ENCODE peak calls at places on chromosome 18, in six cellular contexts. G is tibial artery, X is testis, D is mammary epithelial cell, L is kidney, J is heart left ventricle. Q is an unnamed sample.

GRCh38 chr18:27223570-27224340 is 38.6 kb upstream of the CHST9 start:
- DNase-seq in L (no peak), D (peak), J (no peak), X (no peak), G (no peak), Q (no peak)

GRCh38 chr18:55912071-55912470 is 324.1 kb upstream of the TCF4 start:
- DNase-seq in X (peak), D (no peak), G (no peak), L (no peak), J (no peak), Q (no peak)

GRCh38 chr18:47215554-47216138 is 35.8 kb downstream of the SKOR2 start:
- DNase-seq in D (peak), L (no peak), J (no peak), G (no peak), X (peak), Q (peak)

GRCh38 chr18:23627325-23627724 is 35.4 kb downstream of the ANKRD29 start:
- DNase-seq in J (no peak), D (peak), G (no peak), X (no peak), L (no peak), Q (no peak)

GRCh38 chr18:37246779-37247340 is 318.7 kb downstream of the CELF4 start:
- DNase-seq in J (no peak), X (no peak), D (no peak), L (no peak), G (no peak), Q (no peak)

GRCh38 chr18:31612124-31612523 is 20.4 kb downstream of the TTR start:
- DNase-seq in X (no peak), G (no peak), L (no peak), J (no peak), D (no peak), Q (no peak)

GRCh38 chr18:26792661-26793060 is 72.8 kb downstream of the AQP4 start:
- DNase-seq in J (no peak), D (no peak), X (no peak), L (no peak), G (no peak), Q (no peak)

GRCh38 chr18:36737321-36737720 is 91.5 kb downstream of the TPGS2 start:
- DNase-seq in L (no peak), X (no peak), J (no peak), D (no peak), G (no peak), Q (no peak)

GRCh38 chr18:9984025-9984424 is 70.2 kb downstream of the VAPA start:
- DNase-seq in J (no peak), L (no peak), X (no peak), G (no peak), D (no peak), Q (no peak)

GRCh38 chr18:74084184-74084583 is 63.5 kb downstream of the FBXO15 start:
- DNase-seq in D (no peak), G (no peak), X (no peak), J (no peak), L (no peak), Q (no peak)

GRCh38 chr18:77141401-77142118 is 9.0 kb upstream of the MBP start:
- DNase-seq in X (no peak), D (no peak), G (no peak), J (no peak), L (no peak), Q (no peak)

GRCh38 chr18:77076111-77076510 is 56.5 kb downstream of the MBP start:
- DNase-seq in J (no peak), G (no peak), D (no peak), L (no peak), X (no peak), Q (no peak)

GRCh38 chr18:80172056-80172455 is 63.0 kb downstream of the ADNP2 start:
- DNase-seq in X (no peak), G (no peak), J (no peak), L (no peak), D (peak), Q (no peak)

GRCh38 chr18:9684901-9685738 is 23.0 kb upstream of the RAB31 start:
- DNase-seq in G (no peak), D (peak), L (no peak), X (no peak), J (peak), Q (no peak)

GRCh38 chr18:39455300-39455699 is 1889.7 kb upstream of the CELF4 start:
- DNase-seq in X (peak), G (no peak), J (peak), L (peak), D (peak), Q (no peak)

GRCh38 chr18:49524349-49524748 is 37.3 kb upstream of the C18orf32 start:
- DNase-seq in J (no peak), D (no peak), G (no peak), X (no peak), L (no peak), Q (no peak)

GRCh38 chr18:26812462-26812861 is 53.0 kb downstream of the AQP4 start:
- DNase-seq in J (no peak), L (no peak), X (no peak), G (no peak), D (no peak), Q (no peak)

GRCh38 chr18:55838322-55838721 is 250.3 kb upstream of the TCF4 start:
- DNase-seq in D (no peak), X (no peak), L (no peak), J (no peak), G (no peak), Q (no peak)

GRCh38 chr18:75070625-75071483 is 138.1 kb downstream of the PTGR3 start:
- DNase-seq in J (peak), G (peak), X (peak), L (peak), D (peak), Q (no peak)

GRCh38 chr18:49745051-49746014 is 68.0 kb downstream of the ACAA2 start:
- DNase-seq in G (no peak), X (no peak), D (peak), L (no peak), J (no peak), Q (no peak)

GRCh38 chr18:22223263-22223960 is 54.0 kb downstream of the GATA6 start:
- DNase-seq in G (peak), X (peak), D (peak), J (peak), L (peak), Q (no peak)

GRCh38 chr18:23053756-23054457 is 81.4 kb upstream of the CABLES1 start:
- DNase-seq in G (no peak), X (no peak), J (no peak), D (peak), L (no peak), Q (no peak)

GRCh38 chr18:36733150-36733549 is 95.7 kb downstream of the TPGS2 start:
- DNase-seq in D (no peak), L (no peak), J (no peak), X (no peak), G (no peak), Q (no peak)

GRCh38 chr18:58590827-58591226 is 38.1 kb downstream of the ALPK2 start:
- DNase-seq in L (no peak), J (no peak), X (peak), G (no peak), D (no peak), Q (no peak)
- H3K27ac ChIP-seq in L (peak), J (peak), X (peak), G (no peak), D (no peak), Q (no peak)

DNA sequence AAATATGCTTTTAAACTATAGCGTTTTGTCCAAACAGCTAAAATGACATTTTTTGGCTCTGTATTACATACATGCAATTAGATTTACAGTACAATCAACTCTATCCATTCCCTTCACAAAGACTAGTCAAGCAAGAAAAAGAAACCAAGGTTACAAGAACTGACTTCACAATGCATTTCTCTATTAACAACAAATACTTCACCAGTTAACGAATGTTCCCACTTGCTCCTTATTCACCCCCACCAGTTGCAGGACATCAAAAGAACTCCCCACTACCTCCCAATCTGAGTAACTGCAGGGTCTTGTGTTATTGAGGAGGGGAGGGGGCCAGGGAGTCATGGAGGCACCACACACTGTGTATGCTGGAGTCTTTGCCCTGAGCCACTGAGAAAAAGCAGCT is 34.9 kb downstream of the LAMA1 start:
- DNase-seq in G (no peak), D (no peak), X (no peak), J (no peak), L (no peak), Q (no peak)
- H3K27ac ChIP-seq in G (no peak), D (no peak), X (no peak), J (no peak), L (peak), Q (no peak)

GRCh38 chr18:44840053-44840826 is 159.6 kb downstream of the SETBP1 start:
- DNase-seq in G (no peak), X (no peak), J (peak), D (no peak), L (no peak), Q (no peak)

GRCh38 chr18:44841221-44841620 is 160.5 kb downstream of the SETBP1 start:
- DNase-seq in L (no peak), D (peak), X (no peak), J (no peak), G (no peak), Q (no peak)

GRCh38 chr18:44837491-44838185 is 156.9 kb downstream of the SETBP1 start:
- DNase-seq in G (no peak), L (no peak), D (no peak), X (no peak), J (no peak), Q (no peak)

GRCh38 chr18:44841769-44842587 is 161.3 kb downstream of the SETBP1 start:
- DNase-seq in X (no peak), L (no peak), D (no peak), G (no peak), J (no peak), Q (no peak)

GRCh38 chr18:44839239-44839666 is 158.6 kb downstream of the SETBP1 start:
- DNase-seq in L (peak), D (peak), X (peak), J (peak), G (peak), Q (peak)
- H3K27ac ChIP-seq in L (no peak), D (no peak), X (no peak), J (no peak), G (no peak), Q (no peak)

DNA sequence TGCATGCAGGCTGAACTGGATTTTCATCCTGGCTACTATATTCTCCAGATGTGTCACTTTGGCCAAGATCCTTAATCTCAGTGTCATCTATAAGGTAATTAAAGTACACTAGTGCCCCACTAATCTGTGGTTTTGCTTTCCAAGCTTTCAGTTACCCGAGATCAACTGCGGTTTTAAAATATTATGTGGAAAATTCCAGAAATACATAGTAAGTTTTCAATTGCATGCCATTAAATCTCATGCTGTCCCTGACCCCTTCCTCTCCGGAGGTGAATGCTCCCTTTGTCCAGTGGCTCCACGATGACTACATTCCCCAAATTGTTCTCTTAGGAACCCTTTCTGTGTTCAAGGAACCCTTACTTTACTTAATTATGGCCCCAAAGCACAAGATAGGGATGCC is 5.3 kb upstream of the TYMS start:
- DNase-seq in G (no peak), L (no peak), D (no peak), J (no peak), X (no peak), Q (no peak)
- H3K27ac ChIP-seq in G (no peak), L (no peak), D (no peak), J (no peak), X (no peak), Q (peak)

DNA sequence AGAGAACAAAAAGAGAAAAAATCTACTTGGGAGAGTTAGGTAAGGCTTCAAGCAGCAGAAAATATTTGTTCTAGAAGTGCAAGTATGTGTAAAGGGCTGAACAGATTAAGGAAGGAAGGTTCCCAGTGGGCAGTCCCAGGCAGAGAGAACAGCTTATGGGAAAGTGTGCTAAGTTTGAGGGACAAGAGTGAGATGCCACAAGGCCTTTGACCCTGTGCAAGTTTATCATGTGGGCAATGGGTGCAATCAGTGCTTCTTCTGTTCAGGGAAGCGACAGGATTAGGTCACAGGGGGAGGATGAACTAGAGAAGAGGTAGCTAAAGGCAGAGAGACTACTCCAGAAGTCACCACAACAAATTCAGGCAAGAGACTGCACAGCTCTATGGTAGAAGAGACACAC is 44.4 kb downstream of the LPIN2 start:
- DNase-seq in X (no peak), G (no peak), L (no peak), D (no peak), J (no peak), Q (no peak)
- H3K27ac ChIP-seq in X (no peak), G (peak), L (peak), D (no peak), J (no peak), Q (peak)

DNA sequence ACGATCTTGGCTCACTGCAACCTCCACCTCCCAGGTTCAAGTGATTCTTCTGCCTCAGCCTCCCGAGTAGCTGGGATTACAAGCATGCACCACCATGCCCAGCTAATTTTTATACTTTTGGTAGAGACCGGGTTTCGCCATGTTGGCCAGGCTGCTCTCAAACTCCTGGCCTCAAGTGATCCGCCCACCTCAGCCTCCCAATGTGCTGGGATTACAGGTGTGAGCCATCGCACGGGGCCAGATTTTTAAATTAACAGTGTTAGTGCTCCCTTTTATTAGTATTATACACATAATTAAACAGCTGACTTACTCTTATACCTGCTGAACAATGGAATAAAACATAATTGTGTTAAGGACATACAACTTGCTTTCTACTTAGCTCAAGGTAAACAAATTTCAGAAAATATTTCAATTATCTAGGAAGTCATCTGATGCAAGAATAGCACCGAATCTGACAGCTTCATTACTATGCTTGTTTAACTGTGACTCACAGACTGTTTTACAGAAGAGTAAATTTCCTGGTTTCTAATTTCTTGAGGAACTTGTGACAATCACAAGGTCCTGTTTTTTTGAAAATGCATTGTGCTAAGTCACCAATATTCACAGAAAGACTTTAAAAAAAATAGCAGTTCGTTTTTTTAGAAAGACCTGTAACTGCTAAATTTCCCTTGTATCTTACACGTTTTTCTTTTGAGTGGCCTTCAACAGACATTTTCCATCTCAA is 51.2 kb downstream of the SPIRE1 start:
- DNase-seq in G (no peak), J (no peak), D (peak), L (no peak), X (no peak), Q (no peak)
- H3K27ac ChIP-seq in G (peak), J (no peak), D (peak), L (peak), X (no peak), Q (peak)

GRCh38 chr18:21053127-21053526 is 58.5 kb downstream of the ROCK1 start:
- DNase-seq in D (peak), G (no peak), X (no peak), L (no peak), J (no peak), Q (no peak)

GRCh38 chr18:21049306-21049705 is 62.3 kb downstream of the ROCK1 start:
- DNase-seq in X (no peak), L (no peak), D (no peak), J (no peak), G (no peak), Q (no peak)

GRCh38 chr18:21054252-21054821 is 57.3 kb downstream of the ROCK1 start:
- DNase-seq in D (no peak), X (no peak), J (no peak), G (no peak), L (no peak), Q (no peak)

GRCh38 chr18:21051615-21052014 is 60.0 kb downstream of the ROCK1 start:
- DNase-seq in L (no peak), D (no peak), X (no peak), G (no peak), J (no peak), Q (no peak)

DNA sequence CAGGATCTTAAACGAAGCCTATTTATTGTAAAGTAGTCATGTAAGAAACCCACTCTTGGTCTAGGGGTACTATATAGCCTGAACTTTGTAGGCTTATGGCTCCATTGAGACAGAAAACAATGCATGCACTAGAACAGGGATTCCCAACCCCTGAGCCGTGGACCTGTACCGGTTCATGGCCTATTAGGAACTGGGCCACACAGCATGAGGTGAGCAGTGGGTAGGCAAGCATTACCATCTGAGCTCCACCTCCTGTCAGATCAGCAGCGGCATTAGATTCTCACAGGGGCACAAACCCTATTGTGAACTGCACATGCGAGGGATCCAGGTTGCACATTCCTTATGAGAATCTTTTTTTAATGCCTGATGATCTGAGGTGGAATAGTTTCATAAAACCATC is 59.2 kb downstream of the ROCK1 start:
- DNase-seq in G (no peak), J (no peak), L (no peak), X (no peak), D (no peak), Q (no peak)
- H3K27ac ChIP-seq in G (peak), J (no peak), L (no peak), X (no peak), D (peak), Q (no peak)

Q was measured in caudate nucleus.